ENCODE peak calls at places on chromosomes 11 and 22, in nine cellular contexts. T, X, N, D, U, H, R, O and J are unnamed samples.

GRCh38 chr11:45518096-45518852 is 147.1 kb downstream of the CHST1 start:
- DNase-seq in T (no peak), X (no peak), N (no peak), D (no peak), U (no peak), H (no peak), R (no peak), O (peak; percentile 4), J (no peak)

GRCh38 chr11:128095459-128096096 is 491.8 kb downstream of the ETS1 start:
- DNase-seq in T (peak; percentile 69), X (peak; percentile 44), N (no peak), D (peak; percentile 27), U (peak; percentile 88), H (no peak), R (peak; percentile 78), O (peak; percentile 2), J (peak; percentile 58)

GRCh38 chr22:26848244-26848920 is 191.0 kb downstream of the MIAT start:
- DNase-seq in T (peak; percentile 7), X (no peak), N (no peak), D (no peak), U (peak; percentile 68), H (no peak), R (no peak), O (no peak), J (no peak)

GRCh38 chr11:110000045-110000502 is 93.1 kb upstream of the ZC3H12C start:
- DNase-seq in T (peak; percentile 93), X (peak; percentile 88), N (no peak), D (peak; percentile 98), U (peak; percentile 87), H (no peak), R (peak; percentile 71), O (peak; percentile 23), J (peak; percentile 97)

GRCh38 chr22:31036671-31037550 is 44.2 kb upstream of the SMTN start:
- DNase-seq in T (no peak), X (peak; percentile 11), N (peak; percentile 73), D (peak; percentile 85), U (peak; percentile 49), H (no peak), R (peak; percentile 56), O (no peak), J (peak; percentile 52)

GRCh38 chr22:33529424-33530113 is 390.7 kb downstream of the LARGE1 start:
- DNase-seq in T (no peak), X (peak; percentile 35), N (no peak), D (peak; percentile 3), U (peak; percentile 6), H (no peak), R (no peak), O (no peak), J (no peak)

GRCh38 chr11:19389787-19390303 is 149.1 kb upstream of the E2F8 start:
- DNase-seq in T (no peak), X (no peak), N (no peak), D (no peak), U (peak; percentile 67), H (no peak), R (peak; percentile 32), O (no peak), J (no peak)

GRCh38 chr11:44043157-44043556 is 4.6 kb upstream of the ACCSL start:
- DNase-seq in T (no peak), X (no peak), N (no peak), D (no peak), U (no peak), H (no peak), R (no peak), O (no peak), J (no peak)

GRCh38 chr22:35092146-35092805 is 26.3 kb downstream of the ISX start:
- DNase-seq in T (no peak), X (no peak), N (no peak), D (no peak), U (no peak), H (no peak), R (no peak), O (no peak), J (no peak)

GRCh38 chr11:67270256-67271211 is 4.3 kb downstream of the GRK2 start:
- DNase-seq in T (no peak), X (no peak), N (peak; percentile 34), D (no peak), U (peak; percentile 45), H (no peak), R (no peak), O (no peak), J (no peak)
- H3K4me3 ChIP-seq in T (no peak overlapping the region), X (peak overlapping the region; percentile 0), N (peak overlapping the region; percentile 27), D (no peak overlapping the region), U (peak overlapping the region; percentile 17), H (peak overlapping the region; percentile 81), R (no peak overlapping the region), O (no peak overlapping the region), J (peak overlapping the region; percentile 20)

DNA sequence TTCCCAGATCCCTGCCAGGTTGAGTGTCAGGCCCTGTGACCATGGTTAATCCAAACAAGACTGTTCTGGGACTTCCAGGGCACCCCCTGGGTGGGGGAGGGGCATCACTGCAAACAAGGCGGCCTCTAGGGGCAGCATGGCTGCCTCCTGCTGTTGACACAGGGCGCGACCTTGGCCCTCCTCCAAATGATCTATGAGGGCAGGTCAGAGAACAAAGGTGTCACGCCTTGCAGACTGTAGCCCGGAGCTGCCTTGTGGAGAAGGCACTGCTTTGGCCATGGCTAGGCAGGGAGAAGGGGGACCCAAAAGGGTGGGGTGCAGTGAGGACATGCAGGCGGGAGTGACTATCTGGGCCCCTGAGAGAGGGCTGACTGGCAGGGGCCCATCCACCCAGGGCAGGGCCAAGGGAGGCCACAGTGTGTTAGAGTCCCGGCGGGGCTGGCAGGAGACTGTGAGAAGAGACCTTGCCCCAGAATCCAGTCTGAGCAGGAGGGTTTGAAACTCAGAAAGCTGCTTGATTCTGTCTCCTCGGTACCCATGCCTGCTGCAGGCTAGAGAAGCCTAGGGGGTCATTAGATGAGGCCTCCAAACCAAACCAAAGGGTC is 35.6 kb downstream of the KCNC1 start:
- DNase-seq in T (no peak), X (no peak), N (no peak), D (no peak), U (no peak), H (no peak), R (no peak), O (no peak), J (no peak)
- TF ChIP-seq CTCF in T (peak; percentile 31), X (no peak), N (no peak), D (no peak), U (peak; percentile 15), H (peak; percentile 23), R (no peak), O (peak; percentile 53), J (no peak)

DNA sequence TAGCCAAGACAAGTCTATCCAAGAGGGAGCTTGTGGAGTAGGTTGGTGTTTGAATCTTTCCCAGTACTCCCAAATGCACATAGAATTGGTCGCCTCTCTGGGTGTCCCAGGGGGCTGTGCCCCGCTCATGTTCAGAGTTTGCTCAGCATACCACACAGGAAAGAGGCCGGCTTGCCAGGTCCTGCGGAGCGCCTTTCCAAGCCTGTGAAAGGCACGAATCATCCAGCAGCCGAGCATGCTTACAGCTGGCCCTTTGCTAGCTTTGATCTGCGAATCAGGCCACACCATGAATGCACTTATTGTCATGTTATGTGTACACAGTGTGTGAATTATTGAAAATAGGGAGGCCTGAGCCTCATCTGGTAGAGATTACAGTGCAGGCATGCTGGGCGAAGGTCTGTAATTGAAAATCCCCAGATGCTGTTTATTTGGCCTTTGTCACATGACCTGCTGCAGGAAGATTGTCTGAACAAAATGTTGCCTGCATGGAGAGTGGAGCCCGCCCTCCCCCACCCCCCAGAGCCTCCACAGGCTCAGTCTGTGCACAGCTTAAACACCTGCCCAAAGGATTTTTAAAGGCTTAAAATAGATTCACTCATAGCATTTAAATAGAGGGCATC is 163.3 kb upstream of the RASSF10 start:
- DNase-seq in T (no peak), X (no peak), N (no peak), D (no peak), U (no peak), H (peak; percentile 48), R (no peak), O (no peak), J (no peak)
- H3K4me3 ChIP-seq in T (no peak overlapping the region), X (no peak overlapping the region), N (no peak overlapping the region), D (no peak overlapping the region), U (no peak overlapping the region), H (no peak overlapping the region), R (no peak overlapping the region), O (no peak overlapping the region), J (no peak overlapping the region)

GRCh38 chr11:34105957-34106504 is 602 bp downstream of the NAT10 start:
- DNase-seq in T (no peak), X (no peak), N (no peak), D (no peak), U (no peak), H (no peak), R (no peak), O (no peak), J (no peak)

GRCh38 chr11:34104680-34105078 is 750 bp upstream of the NAT10 start:
- DNase-seq in T (no peak), X (no peak), N (no peak), D (no peak), U (no peak), H (no peak), R (no peak), O (no peak), J (no peak)

GRCh38 chr11:34105079-34105956 is at the start of gene NAT10:
- DNase-seq in T (peak; percentile 92), X (peak; percentile 98), N (peak; percentile 97), D (peak; percentile 96), U (peak; percentile 99), H (peak; percentile 99), R (peak; percentile 97), O (peak; percentile 98), J (peak; percentile 94)
- TF ChIP-seq CTCF in T (no peak), X (peak; percentile 7), N (no peak), D (no peak), U (no peak), H (peak; percentile 18), R (no peak), O (no peak), J (no peak)

GRCh38 chr22:42347281-42347824 is 76.9 kb upstream of the TCF20 start:
- DNase-seq in T (no peak), X (no peak), N (no peak), D (no peak), U (no peak), H (no peak), R (no peak), O (no peak), J (no peak)
- H3K4me3 ChIP-seq in T (no peak overlapping the region), X (no peak overlapping the region), N (no peak overlapping the region), D (no peak overlapping the region), U (no peak overlapping the region), H (no peak overlapping the region), R (no peak overlapping the region), O (no peak overlapping the region), J (no peak overlapping the region)

GRCh38 chr11:113596658-113597057 is 109.5 kb downstream of the TMPRSS5 start:
- DNase-seq in T (no peak), X (no peak), N (no peak), D (no peak), U (no peak), H (no peak), R (no peak), O (no peak), J (no peak)
- TF ChIP-seq CTCF in T (no peak), X (no peak), N (no peak), D (no peak), U (no peak), H (no peak), R (no peak), O (no peak), J (no peak)

DNA sequence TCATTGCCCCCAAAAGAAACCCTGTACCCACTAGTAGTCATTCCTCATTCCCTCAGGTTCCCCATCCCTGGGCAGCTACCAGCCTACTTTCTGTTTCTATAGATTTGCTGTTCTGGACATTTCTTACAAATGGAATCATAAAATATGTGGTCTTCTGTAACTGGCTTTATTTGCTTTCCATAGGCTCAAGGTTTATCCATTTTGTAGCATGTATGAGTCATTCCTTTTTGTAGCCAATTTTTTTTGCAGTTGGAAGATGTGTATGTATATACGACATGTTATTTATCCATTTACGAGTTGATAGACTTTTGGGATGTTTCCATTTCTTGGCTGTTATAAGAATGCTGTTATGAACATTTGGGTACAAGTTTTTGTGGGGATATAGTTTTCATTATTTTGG is 130.6 kb downstream of the WNT11 start:
- DNase-seq in T (no peak), X (no peak), N (no peak), D (no peak), U (no peak), H (no peak), R (no peak), O (no peak), J (no peak)
- H3K4me3 ChIP-seq in T (no peak overlapping the region), X (no peak overlapping the region), N (no peak overlapping the region), D (no peak overlapping the region), U (no peak overlapping the region), H (no peak overlapping the region), R (no peak overlapping the region), O (no peak overlapping the region), J (no peak overlapping the region)